ENCODE peak calls at places on chromosomes 1 and 21, in six cellular contexts. B is prostate gland, N is breast epithelium, O is transverse colon, Z is HL-60, S is suprapubic skin. Y is an unnamed sample.

GRCh38 chr1:206510371-206510770 is 3.0 kb downstream of the RASSF5 start:
- DNase-seq in B (no peak), N (no peak), O (no peak), Z (no peak), S (no peak), Y (no peak)

GRCh38 chr1:192538407-192539311 is 36.9 kb upstream of the RGS1 start:
- DNase-seq in B (no peak), N (no peak), O (no peak), Z (no peak), S (no peak), Y (no peak)

GRCh38 chr1:183175631-183176030 is 10.4 kb upstream of the LAMC2 start:
- DNase-seq in B (no peak), N (no peak), O (no peak), Z (no peak), S (no peak), Y (no peak)

GRCh38 chr21:37762606-37763005 is 153.7 kb downstream of the KCNJ6 start:
- DNase-seq in B (no peak), N (no peak), O (no peak), Z (no peak), S (no peak), Y (no peak)

GRCh38 chr1:208604295-208604694 is 360.1 kb upstream of the PLXNA2 start:
- DNase-seq in B (no peak), N (no peak), O (no peak), Z (no peak), S (no peak), Y (peak)

GRCh38 chr1:183515002-183515689 is 42.8 kb downstream of the SMG7 start:
- DNase-seq in B (no peak), N (no peak), O (no peak), Z (no peak), S (no peak), Y (no peak)

GRCh38 chr1:61287734-61288133 is 205.4 kb downstream of the NFIA start:
- DNase-seq in B (no peak), N (peak), O (no peak), Z (no peak), S (no peak), Y (no peak)

GRCh38 chr1:25055961-25056360 is 125.9 kb upstream of the RUNX3 start:
- DNase-seq in B (no peak), N (no peak), O (no peak), Z (no peak), S (no peak), Y (no peak)

GRCh38 chr1:64000021-64000420 is 203.4 kb upstream of the UBE2U start:
- DNase-seq in B (no peak), N (no peak), O (no peak), Z (no peak), S (no peak), Y (no peak)

GRCh38 chr1:167135281-167135840 is 41.5 kb downstream of the STYXL2 start:
- DNase-seq in B (no peak), N (no peak), O (no peak), Z (no peak), S (no peak), Y (peak)

GRCh38 chr1:232211149-232211548 is 418.8 kb downstream of the SIPA1L2 start:
- DNase-seq in B (no peak), N (no peak), O (no peak), Z (no peak), S (no peak), Y (no peak)

GRCh38 chr1:22212400-22213233 is 69.7 kb upstream of the WNT4 start:
- DNase-seq in B (no peak), N (no peak), O (no peak), Z (no peak), S (no peak), Y (no peak)

GRCh38 chr1:8889103-8889846 is 10.8 kb upstream of the ENO1 start:
- DNase-seq in B (no peak), N (no peak), O (no peak), Z (no peak), S (no peak), Y (no peak)

GRCh38 chr1:167631386-167631941 is 1.4 kb downstream of the RCSD1 start:
- DNase-seq in B (no peak), N (no peak), O (no peak), Z (no peak), S (no peak), Y (no peak)

DNA sequence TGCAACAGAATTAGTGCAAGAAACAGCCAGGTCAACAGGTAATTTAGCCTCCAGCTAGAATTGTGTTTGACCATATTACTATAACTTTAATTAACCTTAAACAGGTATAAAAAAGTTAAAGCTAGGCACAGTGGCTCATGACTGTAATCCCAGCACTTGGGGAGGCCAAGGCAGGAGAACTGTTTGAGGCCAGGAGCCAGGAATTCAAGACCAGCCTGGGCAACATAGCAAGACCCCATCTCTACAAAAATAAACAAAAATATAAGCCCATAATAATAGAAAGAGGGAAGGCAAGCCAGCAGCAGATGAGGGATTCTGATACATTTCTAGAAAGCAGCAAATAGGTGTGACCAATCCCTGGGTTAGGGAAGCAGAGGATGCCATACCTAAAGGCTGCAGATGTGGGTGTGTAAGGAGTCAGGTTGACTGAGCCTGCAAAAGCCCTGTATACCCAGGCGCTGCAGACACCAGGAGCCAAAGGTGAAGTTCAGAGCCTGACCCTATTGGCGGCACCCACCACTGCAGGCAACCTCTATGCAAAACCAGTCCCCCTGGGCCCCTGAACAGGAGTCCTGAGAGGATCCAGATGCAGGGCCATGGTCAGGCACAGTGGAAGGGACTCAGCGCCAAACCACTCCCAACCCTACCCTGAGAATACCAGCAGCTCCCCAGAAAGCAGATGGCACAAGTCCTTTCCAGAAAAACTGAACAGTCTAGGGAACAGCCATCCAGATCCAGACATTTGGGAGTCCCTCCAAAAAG is 19.3 kb upstream of the LSS start:
- DNase-seq in B (no peak), N (no peak), O (no peak), Z (no peak), S (peak), Y (no peak)
- TF ChIP-seq POLR2AphosphoS5 in B (no peak), N (no peak), O (no peak), Z (no peak), S (no peak), Y (no peak)

GRCh38 chr1:101463195-101463594 is 226.4 kb downstream of the S1PR1 start:
- DNase-seq in B (no peak), N (no peak), O (no peak), Z (no peak), S (no peak), Y (no peak)

GRCh38 chr1:101460709-101461108 is 223.9 kb downstream of the S1PR1 start:
- DNase-seq in B (no peak), N (no peak), O (no peak), Z (no peak), S (no peak), Y (no peak)

DNA sequence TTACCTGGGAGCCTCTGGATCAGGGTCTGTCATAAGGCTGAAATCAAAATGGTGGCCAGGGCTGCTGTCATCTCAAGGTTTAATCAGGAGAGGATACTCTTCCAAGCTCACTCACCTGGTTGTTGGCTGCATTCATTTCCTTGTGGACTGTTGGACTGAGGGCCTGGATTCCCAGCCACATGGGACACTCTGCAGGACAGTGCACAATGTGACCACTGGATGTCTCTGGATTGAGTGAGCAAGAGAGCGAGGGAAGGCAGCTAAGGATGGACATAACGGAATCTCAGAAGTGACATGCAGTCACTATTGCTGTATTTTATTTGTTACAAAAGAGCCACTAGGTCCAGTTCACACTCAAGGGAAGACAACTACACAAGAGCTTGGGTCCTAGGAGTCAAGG is 229.1 kb downstream of the S1PR1 start:
- DNase-seq in B (no peak), N (no peak), O (no peak), Z (no peak), S (no peak), Y (no peak)
- TF ChIP-seq CTCF in B (no peak), N (no peak), O (no peak), Z (no peak), S (no peak), Y (no peak)

GRCh38 chr1:53049574-53049967 is 12.4 kb upstream of the PODN start:
- DNase-seq in B (no peak), N (no peak), O (no peak), Z (no peak), S (no peak), Y (no peak)

GRCh38 chr1:53048960-53049573 is 12.9 kb upstream of the PODN start:
- DNase-seq in B (no peak), N (no peak), O (no peak), Z (no peak), S (no peak), Y (no peak)

GRCh38 chr1:53046930-53047329 is 15.1 kb upstream of the PODN start:
- DNase-seq in B (no peak), N (no peak), O (no peak), Z (no peak), S (no peak), Y (no peak)

GRCh38 chr1:53048345-53048737 is 13.7 kb upstream of the PODN start:
- DNase-seq in B (no peak), N (no peak), O (no peak), Z (no peak), S (no peak), Y (no peak)

DNA sequence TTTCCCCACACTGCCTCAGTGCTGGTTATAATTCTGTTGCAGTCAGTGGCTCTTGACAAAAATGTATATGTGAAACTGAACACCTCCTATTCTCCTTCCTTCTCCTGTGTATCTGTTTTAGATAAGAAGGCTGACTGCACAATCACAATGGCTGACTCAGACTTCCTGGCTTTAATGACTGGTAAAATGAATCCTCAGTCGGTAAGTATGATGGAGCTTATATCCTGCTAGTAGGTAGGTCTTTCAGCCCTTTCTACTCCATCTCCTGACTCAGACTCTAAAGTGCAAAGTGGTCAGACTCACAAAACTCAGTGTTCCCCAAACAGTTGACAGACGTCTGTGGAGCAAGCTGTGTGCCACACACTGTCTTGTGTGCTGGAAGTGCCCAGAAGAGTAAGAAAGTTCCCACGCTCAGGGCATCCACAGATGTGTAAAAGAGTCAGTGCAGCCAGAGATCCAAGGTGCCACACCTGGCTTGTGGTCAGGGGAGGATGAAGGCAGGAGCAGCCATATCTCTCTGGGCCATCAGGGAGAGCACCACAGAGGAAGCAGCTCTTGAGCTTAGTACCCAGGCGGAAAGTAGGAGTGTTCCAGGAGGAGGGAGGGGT is 14.2 kb upstream of the PODN start:
- DNase-seq in B (no peak), N (no peak), O (no peak), Z (no peak), S (no peak), Y (no peak)
- TF ChIP-seq POLR2AphosphoS5 in B (no peak), N (no peak), O (no peak), Z (no peak), S (no peak), Y (no peak)

DNA sequence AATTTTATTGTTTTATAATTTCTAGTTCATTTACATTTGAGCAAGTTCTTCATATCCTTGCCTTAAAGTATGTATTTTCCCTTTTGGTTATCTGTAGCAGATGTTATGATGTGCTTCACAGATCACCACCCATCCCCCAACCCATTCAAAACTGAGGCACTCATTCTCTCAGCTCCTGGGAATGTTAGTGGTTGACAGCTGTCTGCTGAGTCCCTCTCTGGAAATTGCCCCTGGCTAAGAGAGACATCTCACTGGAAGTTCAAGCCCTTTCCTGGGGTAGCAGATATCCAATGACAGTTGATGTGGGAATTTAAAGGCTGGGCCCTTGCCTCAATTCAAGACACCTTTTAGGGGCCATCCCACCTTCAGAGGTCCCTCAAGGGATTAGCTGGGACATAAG is 4.3 kb upstream of the DPYD start:
- DNase-seq in B (no peak), N (no peak), O (no peak), Z (no peak), S (no peak), Y (no peak)
- TF ChIP-seq CTCF in B (no peak), N (no peak), O (no peak), Z (no peak), S (no peak), Y (no peak)

DNA sequence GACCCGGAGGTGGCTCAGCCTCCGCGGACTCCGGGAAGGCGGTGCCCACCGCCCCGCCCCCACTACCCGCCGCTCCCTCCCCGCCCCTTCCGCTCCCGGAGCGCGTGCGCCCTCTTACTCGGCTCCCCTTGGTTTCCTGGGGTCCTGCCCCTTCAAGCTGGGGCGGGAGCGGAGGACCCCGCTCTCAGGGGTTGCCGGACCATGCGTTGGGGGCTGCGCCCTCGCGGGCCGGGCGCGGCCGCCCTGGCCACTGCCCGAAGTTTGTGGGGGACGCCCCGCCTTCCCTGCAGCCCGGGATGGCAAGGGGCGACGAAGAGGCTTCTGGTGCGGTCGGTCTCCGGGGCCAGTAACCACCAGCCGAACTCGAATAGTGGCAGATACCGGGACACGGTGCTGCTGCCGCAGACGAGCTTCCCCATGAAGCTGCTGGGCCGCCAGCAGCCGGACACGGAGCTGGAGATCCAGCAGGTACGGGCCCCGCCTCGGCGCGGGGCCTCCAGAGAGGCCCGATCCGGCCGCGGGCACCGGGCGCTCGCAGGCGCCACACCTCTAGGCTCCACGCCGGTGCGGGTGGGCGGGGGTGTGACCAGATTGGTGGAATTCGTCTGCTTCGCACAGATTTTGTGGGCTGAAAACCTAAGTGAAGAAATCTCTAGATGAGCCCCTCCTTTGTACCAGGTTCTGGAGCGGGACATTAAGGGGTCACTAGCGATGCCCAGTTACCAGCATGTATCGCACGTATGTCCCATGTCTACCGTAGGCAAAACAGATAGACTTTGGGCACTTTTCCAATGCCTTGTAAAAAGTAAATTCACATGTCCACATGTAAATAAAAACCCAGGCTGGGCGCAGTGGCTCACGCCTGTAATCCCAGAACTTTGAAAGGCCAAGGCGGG is at the start of gene IARS2:
- DNase-seq in B (peak), N (peak), O (peak), Z (peak), S (peak), Y (peak)
- TF ChIP-seq POLR2AphosphoS5 in B (peak), N (peak), O (no peak), Z (peak), S (no peak), Y (peak)